ENCODE peak calls at places on chromosomes 1 and 21, in ten cellular contexts. N is hypothalamus; Z is IMR-90; K is astrocyte of the spinal cord; F is NAMALWA; U is C1 segment of cervical spinal cord; W is activated T-cell treated with anti-CD3 and anti-CD28 coated beads, Interleukin-2, amount 50 U/mL, for 72 hours; R is colonic mucosa; S is stimulated activated CD4-positive, alpha-beta T cell treated with anti-CD3 and anti-CD28 coated beads, Interleukin-15, amount 100 ng/mL, for 24 hours; E is epithelial cell of prostate. T is an unnamed sample.

GRCh38 chr1:966603-967295 is 467 bp downstream of the PLEKHN1 start:
- DNase-seq in E (no peak), F (peak), S (peak), R (peak), W (peak), U (no peak), Z (peak), N (no peak), K (peak), T (peak)

GRCh38 chr1:206766251-206766856 is 4.2 kb upstream of the IL19 start:
- DNase-seq in R (peak), K (peak), W (peak), U (no peak), S (peak), N (no peak), Z (peak), E (no peak), F (no peak), T (no peak)

GRCh38 chr1:217137210-217137871 is 414.1 kb upstream of the ESRRG start:
- DNase-seq in W (no peak), N (no peak), U (no peak), E (no peak), K (no peak), F (no peak), Z (no peak), S (no peak), R (no peak), T (peak)

GRCh38 chr1:25797939-25798338 is 2.1 kb upstream of the SELENON start:
- DNase-seq in R (no peak), U (no peak), W (peak), E (no peak), F (no peak), K (no peak), N (no peak), Z (no peak), S (peak), T (peak)

GRCh38 chr1:232327296-232327695 is 302.6 kb downstream of the SIPA1L2 start:
- DNase-seq in W (no peak), S (no peak), F (no peak), E (no peak), Z (no peak), U (no peak), K (no peak), N (no peak), R (no peak), T (no peak)

GRCh38 chr1:218304281-218305039 is 19.4 kb downstream of the RRP15 start:
- DNase-seq in R (no peak), F (no peak), E (no peak), S (no peak), Z (peak), U (no peak), K (peak), W (peak), N (no peak), T (no peak)

GRCh38 chr1:166233750-166234366 is 67.1 kb upstream of the FAM78B start:
- DNase-seq in R (no peak), S (no peak), K (no peak), E (no peak), W (no peak), F (no peak), Z (no peak), N (no peak), U (no peak), T (no peak)

GRCh38 chr1:112465122-112465521 is 43.6 kb upstream of the WNT2B start:
- DNase-seq in U (no peak), K (peak), S (no peak), W (no peak), N (no peak), Z (peak), E (no peak), R (no peak), F (no peak), T (no peak)

GRCh38 chr1:145995964-145996432 is 381 bp downstream of the TXNIP start:
- DNase-seq in R (no peak), F (peak), N (no peak), E (no peak), U (no peak), K (no peak), W (no peak), S (no peak), Z (no peak), T (peak)

GRCh38 chr1:234921266-234922062 is 207.2 kb downstream of the TOMM20 start:
- DNase-seq in E (no peak), S (no peak), W (no peak), Z (peak), K (no peak), R (no peak), N (no peak), F (no peak), U (no peak), T (peak)

GRCh38 chr1:168726719-168727118 is 2.3 kb downstream of the DPT start:
- DNase-seq in E (no peak), K (no peak), F (no peak), N (no peak), U (no peak), W (no peak), R (no peak), S (no peak), Z (no peak), T (no peak)

GRCh38 chr21:44709426-44710293 is 1.7 kb downstream of the TSPEAR start:
- DNase-seq in S (peak), N (no peak), F (no peak), E (peak), R (peak), Z (peak), W (no peak), K (no peak), U (no peak), T (no peak)

GRCh38 chr1:231949277-231950122 is 322.9 kb downstream of the DISC1 start:
- DNase-seq in E (no peak), N (no peak), Z (no peak), K (no peak), U (no peak), S (no peak), F (no peak), W (no peak), R (no peak), T (no peak)

GRCh38 chr1:43313771-43314170 is 13.0 kb downstream of the TIE1 start:
- DNase-seq in U (no peak), F (no peak), K (no peak), S (no peak), N (no peak), W (no peak), E (no peak), Z (no peak), R (peak), T (no peak)

GRCh38 chr1:113912594-113913311 is 7.6 kb downstream of the DCLRE1B start:
- DNase-seq in K (peak), Z (peak), S (no peak), R (no peak), N (no peak), E (no peak), U (no peak), F (no peak), W (no peak), T (peak)

GRCh38 chr1:230350208-230350921 is 75.8 kb downstream of the PGBD5 start:
- DNase-seq in K (no peak), R (no peak), E (no peak), N (no peak), S (no peak), F (no peak), W (no peak), U (no peak), Z (peak), T (no peak)

GRCh38 chr21:29829514-29830255 is 110.1 kb downstream of the GRIK1 start:
- DNase-seq in U (no peak), K (peak), E (no peak), Z (no peak), W (no peak), S (no peak), N (no peak), R (no peak), F (no peak), T (no peak)

GRCh38 chr1:9603766-9604753 is 15.3 kb downstream of the TMEM201 start:
- DNase-seq in S (no peak), Z (peak), F (no peak), R (no peak), N (no peak), U (no peak), E (no peak), W (no peak), K (no peak), T (no peak)

GRCh38 chr1:13593511-13594131 is 10.0 kb downstream of the PDPN start:
- DNase-seq in R (peak), Z (peak), W (no peak), U (no peak), F (no peak), K (peak), N (no peak), E (peak), S (no peak), T (peak)

T was measured in body of pancreas.